ENCODE peak calls at places on chromosomes 2 and 18, in ten cellular contexts. U, D, W, F, G, E, H, J, T and X are unnamed samples.

GRCh38 chr2:95023222-95023597 is 2.3 kb upstream of the MAL start:
- DNase-seq in U (no peak), D (no peak), W (no peak), F (no peak), G (no peak), E (no peak), H (no peak), J (no peak), T (no peak), X (no peak)

GRCh38 chr2:49693961-49694360 is 539.6 kb upstream of the FSHR start:
- DNase-seq in U (no peak), D (no peak), W (no peak), F (no peak), G (no peak), E (no peak), H (no peak), J (no peak), T (no peak), X (no peak)

GRCh38 chr2:178891265-178891958 is 84.2 kb upstream of the TTN start:
- DNase-seq in U (peak), D (no peak), W (no peak), F (peak), G (no peak), E (peak), H (peak), J (no peak), T (no peak), X (peak)

GRCh38 chr18:66560092-66560491 is 43.8 kb downstream of the CDH19 start:
- DNase-seq in U (peak), D (no peak), W (no peak), F (no peak), G (no peak), E (no peak), H (no peak), J (no peak), T (no peak), X (peak)

GRCh38 chr18:11728247-11728646 is 39.2 kb downstream of the GNAL start:
- DNase-seq in U (no peak), D (no peak), W (no peak), F (peak), G (no peak), E (no peak), H (no peak), J (no peak), T (no peak), X (peak)

GRCh38 chr2:238081561-238081960 is 18.6 kb upstream of the ESPNL start:
- DNase-seq in U (no peak), D (no peak), W (no peak), F (no peak), G (no peak), E (no peak), H (no peak), J (no peak), T (no peak), X (no peak)

GRCh38 chr2:100963026-100963375 is 39.1 kb upstream of the RPL31 start:
- DNase-seq in U (no peak), D (no peak), W (no peak), F (no peak), G (peak), E (no peak), H (no peak), J (no peak), T (peak), X (no peak)

GRCh38 chr2:100126172-100126571 is 16.2 kb downstream of the AFF3 start:
- DNase-seq in U (peak), D (peak), W (no peak), F (no peak), G (no peak), E (no peak), H (peak), J (no peak), T (no peak), X (no peak)

GRCh38 chr2:42762155-42762554 is 1.8 kb downstream of the OXER1 start:
- DNase-seq in U (no peak), D (no peak), W (no peak), F (no peak), G (no peak), E (no peak), H (no peak), J (no peak), T (no peak), X (no peak)

GRCh38 chr18:67486534-67486933 is 30.0 kb downstream of the DSEL start:
- DNase-seq in U (no peak), D (no peak), W (no peak), F (no peak), G (no peak), E (no peak), H (no peak), J (no peak), T (no peak), X (no peak)

GRCh38 chr2:172086349-172087190 is 1.3 kb downstream of the DLX1 start:
- DNase-seq in U (no peak), D (no peak), W (no peak), F (no peak), G (no peak), E (no peak), H (no peak), J (no peak), T (peak), X (no peak)

GRCh38 chr18:24136967-24137373 is 1.9 kb upstream of the CABYR start:
- DNase-seq in U (no peak), D (no peak), W (no peak), F (peak), G (no peak), E (no peak), H (no peak), J (no peak), T (no peak), X (no peak)

GRCh38 chr2:240554767-240555493 is 2.9 kb downstream of the ANKMY1 start:
- DNase-seq in U (peak), D (no peak), W (no peak), F (no peak), G (no peak), E (no peak), H (no peak), J (peak), T (peak), X (no peak)

GRCh38 chr2:43905388-43905803 is 66.6 kb downstream of the ABCG8 start:
- DNase-seq in U (no peak), D (no peak), W (no peak), F (no peak), G (no peak), E (no peak), H (no peak), J (no peak), T (no peak), X (peak)

GRCh38 chr2:71646028-71646427 is 192.7 kb downstream of the DYSF start:
- DNase-seq in U (peak), D (peak), W (peak), F (no peak), G (no peak), E (no peak), H (peak), J (no peak), T (no peak), X (peak)

GRCh38 chr2:196266855-196267254 is 95.5 kb upstream of the STK17B start:
- DNase-seq in U (no peak), D (no peak), W (no peak), F (no peak), G (no peak), E (no peak), H (no peak), J (no peak), T (no peak), X (no peak)

GRCh38 chr2:201262718-201263117 is 2.4 kb downstream of the CASP8 start:
- DNase-seq in U (no peak), D (no peak), W (no peak), F (no peak), G (no peak), E (no peak), H (no peak), J (no peak), T (no peak), X (no peak)

GRCh38 chr2:201228271-201228911 is 31.9 kb upstream of the CASP8 start:
- DNase-seq in U (no peak), D (no peak), W (peak), F (peak), G (no peak), E (no peak), H (no peak), J (no peak), T (no peak), X (no peak)

GRCh38 chr2:171216631-171217030 is 55.9 kb upstream of the TLK1 start:
- DNase-seq in U (no peak), D (no peak), W (no peak), F (no peak), G (no peak), E (no peak), H (no peak), J (no peak), T (no peak), X (no peak)

GRCh38 chr2:235498556-235499305 is 4.9 kb downstream of the AGAP1 start:
- DNase-seq in U (no peak), D (no peak), W (no peak), F (no peak), G (no peak), E (no peak), H (no peak), J (no peak), T (no peak), X (peak)

GRCh38 chr2:176175729-176176074 is 12.8 kb upstream of the HOXD1 start:
- DNase-seq in U (no peak), D (no peak), W (no peak), F (no peak), G (no peak), E (peak), H (no peak), J (no peak), T (no peak), X (no peak)

GRCh38 chr2:237603049-237603717 is 12.6 kb upstream of the RAB17 start:
- DNase-seq in U (no peak), D (no peak), W (no peak), F (no peak), G (no peak), E (no peak), H (no peak), J (no peak), T (no peak), X (no peak)

GRCh38 chr2:218400930-218401833 is 1.5 kb downstream of the CTDSP1 start:
- DNase-seq in U (no peak), D (peak), W (no peak), F (no peak), G (peak), E (no peak), H (no peak), J (peak), T (peak), X (no peak)

GRCh38 chr2:69020496-69020895 is 7.5 kb downstream of the ANTXR1 start:
- DNase-seq in U (no peak), D (no peak), W (no peak), F (no peak), G (no peak), E (no peak), H (no peak), J (no peak), T (no peak), X (no peak)

GRCh38 chr2:222554511-222554910 is 101.4 kb downstream of the FARSB start:
- DNase-seq in U (no peak), D (no peak), W (no peak), F (no peak), G (no peak), E (no peak), H (no peak), J (no peak), T (no peak), X (no peak)

GRCh38 chr2:61356958-61357350 is 113.9 kb downstream of the USP34 start:
- DNase-seq in U (no peak), D (no peak), W (peak), F (peak), G (no peak), E (no peak), H (no peak), J (no peak), T (no peak), X (peak)

GRCh38 chr2:176104338-176105077 is 2.6 kb upstream of the HOXD11 start:
- DNase-seq in U (no peak), D (no peak), W (peak), F (peak), G (no peak), E (no peak), H (no peak), J (no peak), T (no peak), X (no peak)

GRCh38 chr18:50751490-50751889 is 68.3 kb downstream of the MRO start:
- DNase-seq in U (no peak), D (no peak), W (no peak), F (no peak), G (no peak), E (no peak), H (no peak), J (no peak), T (no peak), X (no peak)

GRCh38 chr2:114424699-114425098 is 17.7 kb upstream of the DPP10 start:
- DNase-seq in U (no peak), D (no peak), W (no peak), F (no peak), G (no peak), E (no peak), H (no peak), J (no peak), T (no peak), X (no peak)

GRCh38 chr2:238841542-238842181 is 6.2 kb upstream of the TWIST2 start:
- DNase-seq in U (no peak), D (no peak), W (no peak), F (no peak), G (no peak), E (no peak), H (no peak), J (no peak), T (no peak), X (no peak)

GRCh38 chr2:30747206-30747605 is 60.0 kb downstream of the CAPN13 start:
- DNase-seq in U (no peak), D (no peak), W (no peak), F (no peak), G (peak), E (no peak), H (no peak), J (no peak), T (peak), X (no peak)

GRCh38 chr2:56185582-56186046 is 1.8 kb downstream of the CCDC85A start:
- DNase-seq in U (peak), D (peak), W (no peak), F (peak), G (peak), E (no peak), H (peak), J (peak), T (peak), X (peak)

GRCh38 chr2:136049991-136050573 is 64.7 kb upstream of the DARS1 start:
- DNase-seq in U (no peak), D (no peak), W (no peak), F (no peak), G (no peak), E (no peak), H (no peak), J (no peak), T (no peak), X (no peak)

GRCh38 chr2:114113527-114113926 is 223.6 kb downstream of the ACTR3 start:
- DNase-seq in U (no peak), D (no peak), W (no peak), F (no peak), G (no peak), E (no peak), H (no peak), J (no peak), T (no peak), X (no peak)

GRCh38 chr2:127626917-127627739 is 18.8 kb upstream of the GPR17 start:
- DNase-seq in U (no peak), D (no peak), W (no peak), F (no peak), G (no peak), E (no peak), H (no peak), J (peak), T (peak), X (no peak)
- H3K4me3 ChIP-seq in U (no peak), D (no peak), W (no peak), F (no peak), G (no peak), E (no peak), H (no peak), J (no peak), T (no peak), X (no peak)

DNA sequence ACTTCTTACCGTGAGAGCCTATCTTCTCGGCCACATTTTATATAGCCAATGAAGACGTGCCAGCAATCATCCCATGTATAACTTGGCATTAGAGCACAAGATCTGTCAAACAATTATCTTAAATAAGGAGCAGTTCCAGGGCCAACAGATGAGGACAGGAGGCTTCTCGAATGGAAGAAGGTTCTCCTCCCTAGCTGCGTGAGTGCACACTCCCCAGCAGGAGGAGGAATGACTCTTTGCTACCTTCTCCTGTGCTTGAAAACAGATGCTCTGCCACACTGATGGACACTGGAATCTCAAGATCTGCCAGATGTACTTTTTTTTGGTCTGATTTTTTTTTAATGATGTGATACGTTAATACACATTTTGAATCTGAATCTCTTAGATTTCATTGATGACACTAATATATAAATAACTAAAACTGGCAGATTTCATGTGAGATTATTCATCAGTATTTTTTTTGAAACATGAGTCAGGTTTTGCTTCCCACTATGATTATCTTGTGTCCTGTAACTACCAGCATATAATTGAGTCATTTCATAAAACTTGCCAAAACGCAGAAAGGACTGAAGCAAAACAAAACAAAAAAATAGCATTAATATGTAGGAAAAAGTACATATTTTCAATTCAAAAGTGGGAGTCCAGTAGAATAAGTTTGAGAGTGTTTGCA is 626 bp upstream of the VIT start:
- DNase-seq in U (no peak), D (no peak), W (peak), F (peak), G (no peak), E (no peak), H (no peak), J (no peak), T (no peak), X (peak)
- TF ChIP-seq CTCF in U (no peak), D (peak), W (peak), F (peak), G (no peak), E (no peak), H (peak), J (no peak), T (no peak), X (peak)

DNA sequence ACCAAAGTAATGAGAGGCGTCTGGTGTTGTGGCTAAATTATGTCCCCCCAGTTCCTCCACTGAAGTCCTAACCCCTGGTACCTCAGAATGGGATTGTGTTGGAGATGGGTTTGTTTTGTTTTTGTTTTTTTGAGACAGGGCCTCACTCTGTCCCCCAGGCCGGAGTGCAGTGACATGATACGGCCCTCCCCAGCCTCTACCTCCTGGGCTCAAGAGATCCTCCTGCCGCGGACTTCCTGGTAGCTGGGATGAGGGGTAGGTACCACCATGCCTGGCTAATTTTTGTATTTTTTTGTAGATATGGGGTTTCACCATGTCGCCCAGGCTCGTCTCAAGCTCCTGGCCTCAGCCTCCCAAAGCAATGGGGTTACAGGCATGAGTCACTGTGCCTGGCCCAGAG is 73.6 kb upstream of the SMAD7 start:
- DNase-seq in U (no peak), D (no peak), W (no peak), F (no peak), G (peak), E (no peak), H (no peak), J (no peak), T (peak), X (no peak)
- H3K4me3 ChIP-seq in U (no peak), D (no peak), W (no peak), F (no peak), G (no peak), E (no peak), H (no peak), J (no peak), T (no peak), X (no peak)

GRCh38 chr2:21228041-21228895 is 104.5 kb downstream of the TDRD15 start:
- DNase-seq in U (no peak), D (no peak), W (no peak), F (no peak), G (no peak), E (no peak), H (no peak), J (no peak), T (no peak), X (no peak)
- TF ChIP-seq CTCF in U (no peak), D (no peak), W (no peak), F (no peak), G (no peak), E (no peak), H (no peak), J (no peak), T (no peak), X (no peak)